ENCODE peak calls at places on chromosomes 6 and 20, in four cellular contexts. One of them, this sample, is unnamed.

GRCh38 chr20:34085544-34086040 is 26.5 kb downstream of the EIF2S2 start:
- DNase-seq in heart right ventricle: no peak
- DNase-seq in A549: no peak
- DNase-seq in CD4-positive, alpha-beta T cell: no peak
- DNase-seq in this sample: no peak

GRCh38 chr6:43947860-43948259 is 177.8 kb downstream of the VEGFA start:
- DNase-seq in heart right ventricle: no peak
- DNase-seq in A549: no peak
- DNase-seq in CD4-positive, alpha-beta T cell: no peak
- DNase-seq in this sample: no peak

GRCh38 chr20:47016068-47016664 is 121.5 kb downstream of the EYA2 start:
- DNase-seq in heart right ventricle: no peak
- DNase-seq in A549: no peak
- DNase-seq in CD4-positive, alpha-beta T cell: no peak
- DNase-seq in this sample: peak

GRCh38 chr6:40552926-40553325 is 34.2 kb downstream of the LRFN2 start:
- DNase-seq in heart right ventricle: no peak
- DNase-seq in A549: no peak
- DNase-seq in CD4-positive, alpha-beta T cell: no peak
- DNase-seq in this sample: no peak

GRCh38 chr6:37059344-37060194 is 54.1 kb downstream of the FGD2 start:
- DNase-seq in heart right ventricle: peak
- DNase-seq in A549: peak
- DNase-seq in CD4-positive, alpha-beta T cell: no peak
- DNase-seq in this sample: peak

GRCh38 chr20:21182832-21183563 is 57.1 kb downstream of the KIZ start:
- DNase-seq in heart right ventricle: no peak
- DNase-seq in A549: no peak
- DNase-seq in CD4-positive, alpha-beta T cell: no peak
- DNase-seq in this sample: no peak

GRCh38 chr20:2122921-2123320 is 21.3 kb downstream of the STK35 start:
- DNase-seq in heart right ventricle: no peak
- DNase-seq in A549: no peak
- DNase-seq in CD4-positive, alpha-beta T cell: no peak
- DNase-seq in this sample: no peak

GRCh38 chr6:20789162-20789561 is 254.9 kb downstream of the CDKAL1 start:
- DNase-seq in heart right ventricle: no peak
- DNase-seq in A549: no peak
- DNase-seq in CD4-positive, alpha-beta T cell: no peak
- DNase-seq in this sample: no peak

GRCh38 chr6:158047120-158047518 is 65.5 kb downstream of the SYNJ2 start:
- DNase-seq in heart right ventricle: no peak
- DNase-seq in A549: no peak
- DNase-seq in CD4-positive, alpha-beta T cell: peak
- DNase-seq in this sample: no peak

GRCh38 chr6:12290490-12290820 is 294 bp downstream of the EDN1 start:
- DNase-seq in heart right ventricle: no peak
- DNase-seq in A549: no peak
- DNase-seq in CD4-positive, alpha-beta T cell: no peak
- DNase-seq in this sample: no peak

GRCh38 chr6:39202166-39202565 is 27.1 kb downstream of the KCNK5 start:
- DNase-seq in heart right ventricle: no peak
- DNase-seq in A549: no peak
- DNase-seq in CD4-positive, alpha-beta T cell: no peak
- DNase-seq in this sample: no peak

GRCh38 chr6:53926505-53926904 is 131.7 kb downstream of the LRRC1 start:
- DNase-seq in heart right ventricle: no peak
- DNase-seq in A549: no peak
- DNase-seq in CD4-positive, alpha-beta T cell: no peak
- DNase-seq in this sample: no peak

GRCh38 chr6:37279366-37280134 is 21.6 kb upstream of the TMEM217 start:
- DNase-seq in heart right ventricle: no peak
- DNase-seq in A549: no peak
- DNase-seq in CD4-positive, alpha-beta T cell: no peak
- DNase-seq in this sample: no peak

GRCh38 chr20:6768228-6769185 is 1.0 kb downstream of the BMP2 start:
- DNase-seq in heart right ventricle: peak
- DNase-seq in A549: no peak
- DNase-seq in CD4-positive, alpha-beta T cell: no peak
- DNase-seq in this sample: peak

GRCh38 chr20:45039470-45039811 is 61.5 kb downstream of the KCNS1 start:
- DNase-seq in heart right ventricle: no peak
- DNase-seq in A549: no peak
- DNase-seq in CD4-positive, alpha-beta T cell: no peak
- DNase-seq in this sample: no peak

GRCh38 chr6:29886686-29887085 is 55.6 kb upstream of the HLA-A start:
- DNase-seq in heart right ventricle: no peak
- DNase-seq in A549: no peak
- DNase-seq in CD4-positive, alpha-beta T cell: no peak
- DNase-seq in this sample: no peak

GRCh38 chr20:16189371-16189770 is 383.9 kb downstream of the KIF16B start:
- DNase-seq in heart right ventricle: no peak
- DNase-seq in A549: no peak
- DNase-seq in CD4-positive, alpha-beta T cell: no peak
- DNase-seq in this sample: no peak

GRCh38 chr6:143339223-143339622 is 111.3 kb downstream of the ADAT2 start:
- DNase-seq in heart right ventricle: no peak
- DNase-seq in A549: no peak
- DNase-seq in CD4-positive, alpha-beta T cell: no peak
- DNase-seq in this sample: no peak

GRCh38 chr6:23006656-23007055 is 437.3 kb downstream of the HDGFL1 start:
- DNase-seq in heart right ventricle: no peak
- DNase-seq in A549: no peak
- DNase-seq in CD4-positive, alpha-beta T cell: no peak
- DNase-seq in this sample: no peak

GRCh38 chr6:23003671-23004598 is 434.6 kb downstream of the HDGFL1 start:
- DNase-seq in heart right ventricle: no peak
- DNase-seq in A549: no peak
- DNase-seq in CD4-positive, alpha-beta T cell: no peak
- DNase-seq in this sample: no peak

DNA sequence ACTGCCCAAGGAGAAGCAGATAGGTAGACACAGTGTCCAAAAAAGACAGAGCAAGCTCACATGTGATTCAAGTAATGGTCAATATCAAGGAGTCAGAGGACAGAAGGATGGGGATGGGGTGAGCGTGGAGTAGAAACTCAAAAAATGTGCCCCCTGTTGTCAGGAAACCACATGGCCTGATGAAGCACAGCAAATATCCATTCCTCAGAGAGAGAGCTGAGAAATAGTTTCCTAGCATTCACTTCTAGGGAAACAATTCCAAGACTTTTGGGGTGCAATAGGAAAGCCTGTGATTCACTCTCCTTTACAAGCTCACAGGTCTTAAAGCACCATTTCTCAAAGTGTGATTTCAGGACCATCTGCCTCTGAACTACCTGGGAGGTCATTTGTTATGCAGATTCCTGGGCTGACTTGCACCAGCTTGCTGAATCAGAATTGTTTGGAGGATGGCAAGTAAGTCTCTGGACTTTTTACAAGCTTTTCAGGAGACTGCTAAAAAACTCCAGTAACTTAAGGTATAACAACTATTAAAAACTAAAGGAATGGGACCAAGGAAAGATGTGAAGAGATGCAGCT is 432.8 kb downstream of the HDGFL1 start:
- DNase-seq in heart right ventricle: no peak
- DNase-seq in A549: no peak
- DNase-seq in CD4-positive, alpha-beta T cell: no peak
- DNase-seq in this sample: no peak
- TF ChIP-seq CTCF in heart right ventricle: no peak
- TF ChIP-seq CTCF in A549: no peak
- TF ChIP-seq CTCF in CD4-positive, alpha-beta T cell: no peak
- TF ChIP-seq CTCF in this sample: no peak

DNA sequence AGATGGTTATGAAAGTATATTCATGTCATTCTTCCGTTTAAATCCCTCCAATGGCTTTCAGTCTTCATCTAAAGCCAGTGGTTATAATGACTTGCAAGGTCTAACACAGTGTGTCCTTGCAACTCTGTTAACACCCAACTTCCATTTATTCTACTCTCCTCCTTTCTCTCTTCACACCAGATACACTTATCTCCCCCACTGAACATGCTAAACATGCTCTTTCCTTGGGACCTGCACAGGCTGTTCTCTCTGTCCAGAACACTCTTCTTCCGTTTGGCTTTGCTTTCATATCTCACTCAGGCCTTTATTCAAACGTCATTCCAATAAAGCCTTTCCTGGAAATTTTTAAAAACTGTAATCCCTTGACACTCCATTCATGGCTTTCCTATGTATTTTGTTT is 91.5 kb downstream of the EPHA7 start:
- DNase-seq in heart right ventricle: no peak
- DNase-seq in A549: no peak
- DNase-seq in CD4-positive, alpha-beta T cell: no peak
- DNase-seq in this sample: no peak
- TF ChIP-seq CTCF in heart right ventricle: no peak
- TF ChIP-seq CTCF in A549: no peak
- TF ChIP-seq CTCF in CD4-positive, alpha-beta T cell: no peak
- TF ChIP-seq CTCF in this sample: no peak

DNA sequence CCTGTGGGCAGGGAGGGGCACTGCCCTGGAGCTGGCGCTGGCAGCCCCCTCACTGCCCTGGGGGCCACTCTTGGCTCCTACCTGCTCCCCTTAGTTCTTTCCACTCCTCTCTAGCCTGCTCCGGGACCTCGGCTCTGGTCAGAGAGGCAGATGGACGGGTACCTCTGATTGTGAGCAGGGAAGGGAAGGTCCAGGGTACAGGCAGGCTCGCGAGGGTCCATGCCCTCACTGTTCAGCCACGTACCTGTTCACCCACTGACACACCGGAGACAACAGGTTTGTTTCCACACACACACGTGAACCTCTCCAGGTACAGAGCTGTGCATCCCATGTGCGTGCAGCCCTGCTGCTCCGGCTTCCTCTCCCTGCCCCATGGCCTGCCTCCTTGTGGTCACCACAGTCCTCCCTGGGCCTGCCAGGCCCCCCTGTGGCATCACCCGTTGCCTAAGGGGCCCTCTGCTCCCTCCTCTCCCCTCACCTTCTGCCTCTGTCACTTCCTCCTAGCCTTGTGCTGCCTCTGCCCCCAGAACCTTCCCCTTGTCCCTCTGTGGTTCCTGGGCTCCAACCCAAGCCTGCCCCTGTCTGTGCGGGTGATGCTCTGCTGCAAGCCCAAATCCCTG is 2.3 kb downstream of the EMILIN3 start:
- DNase-seq in heart right ventricle: no peak
- DNase-seq in A549: no peak
- DNase-seq in CD4-positive, alpha-beta T cell: no peak
- DNase-seq in this sample: no peak
- TF ChIP-seq CTCF in heart right ventricle: no peak
- TF ChIP-seq CTCF in A549: no peak
- TF ChIP-seq CTCF in CD4-positive, alpha-beta T cell: no peak
- TF ChIP-seq CTCF in this sample: no peak

DNA sequence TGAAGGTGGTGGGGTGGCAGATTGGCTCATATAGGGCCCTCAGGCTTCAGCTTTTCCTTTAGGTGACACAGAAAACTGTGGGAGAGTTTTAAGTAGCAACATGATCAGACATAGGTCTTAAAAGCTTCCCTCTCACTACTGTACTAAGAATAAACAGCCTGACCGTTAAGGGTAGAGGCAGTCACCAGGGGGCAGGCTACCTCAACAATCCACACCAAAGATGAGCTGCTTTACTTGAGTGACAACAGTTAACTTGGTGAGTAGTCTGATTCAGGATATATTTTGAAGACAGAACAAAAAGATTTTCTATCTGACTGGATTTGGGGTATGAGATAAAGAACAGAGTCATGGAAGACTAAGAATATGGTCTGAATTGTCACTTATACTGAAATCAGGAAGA is 193.1 kb upstream of the SHLD1 start:
- DNase-seq in heart right ventricle: peak
- DNase-seq in A549: peak
- DNase-seq in CD4-positive, alpha-beta T cell: peak
- DNase-seq in this sample: peak
- TF ChIP-seq CTCF in heart right ventricle: no peak
- TF ChIP-seq CTCF in A549: peak
- TF ChIP-seq CTCF in CD4-positive, alpha-beta T cell: peak
- TF ChIP-seq CTCF in this sample: peak

GRCh38 chr6:140671926-140672325 is 1297.5 kb upstream of the CITED2 start:
- DNase-seq in heart right ventricle: no peak
- DNase-seq in A549: no peak
- DNase-seq in CD4-positive, alpha-beta T cell: no peak
- DNase-seq in this sample: no peak
- TF ChIP-seq CTCF in heart right ventricle: no peak
- TF ChIP-seq CTCF in A549: no peak
- TF ChIP-seq CTCF in CD4-positive, alpha-beta T cell: no peak
- TF ChIP-seq CTCF in this sample: no peak

GRCh38 chr6:105886066-105886811 is 199.9 kb upstream of the PRDM1 start:
- DNase-seq in heart right ventricle: no peak
- DNase-seq in A549: no peak
- DNase-seq in CD4-positive, alpha-beta T cell: no peak
- DNase-seq in this sample: no peak

GRCh38 chr6:105889902-105890301 is 196.2 kb upstream of the PRDM1 start:
- DNase-seq in heart right ventricle: no peak
- DNase-seq in A549: no peak
- DNase-seq in CD4-positive, alpha-beta T cell: no peak
- DNase-seq in this sample: no peak

GRCh38 chr6:105883966-105884365 is 202.2 kb upstream of the PRDM1 start:
- DNase-seq in heart right ventricle: no peak
- DNase-seq in A549: no peak
- DNase-seq in CD4-positive, alpha-beta T cell: no peak
- DNase-seq in this sample: no peak

GRCh38 chr6:105884426-105884825 is 201.7 kb upstream of the PRDM1 start:
- DNase-seq in heart right ventricle: no peak
- DNase-seq in A549: no peak
- DNase-seq in CD4-positive, alpha-beta T cell: no peak
- DNase-seq in this sample: no peak

DNA sequence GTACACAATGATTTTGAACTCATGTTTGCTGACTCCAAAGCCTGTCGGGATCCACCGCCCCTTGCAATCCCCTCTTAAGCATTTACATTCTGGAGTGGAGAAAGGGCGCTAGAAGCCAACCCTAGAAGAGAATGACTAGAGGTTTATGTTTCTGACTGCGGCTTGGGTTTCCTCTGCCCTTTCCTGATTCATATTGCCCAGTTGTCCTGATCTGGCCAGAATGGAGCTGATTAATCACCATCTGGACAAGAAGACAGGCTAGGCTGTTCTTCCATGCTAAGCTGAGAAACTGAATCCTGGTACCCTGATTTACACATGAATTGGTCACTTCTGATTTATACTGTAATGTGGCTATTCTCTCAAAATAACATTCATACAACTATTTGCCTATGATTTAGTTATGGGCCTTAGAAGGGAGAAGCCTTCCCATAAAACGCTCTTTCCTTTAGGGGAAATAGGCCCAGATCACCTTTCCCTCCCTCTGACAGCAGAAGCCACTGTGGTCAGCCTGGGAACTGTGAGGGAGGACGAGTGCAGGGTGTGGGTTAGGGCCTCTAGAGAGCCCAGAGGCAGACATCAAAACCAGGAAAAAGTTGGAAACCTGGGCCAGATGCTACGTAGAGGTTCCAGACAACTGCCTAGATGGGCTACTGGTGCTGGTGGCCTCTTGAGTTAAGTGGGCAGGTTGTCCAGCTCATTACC is 199.2 kb upstream of the PRDM1 start:
- DNase-seq in heart right ventricle: no peak
- DNase-seq in A549: no peak
- DNase-seq in CD4-positive, alpha-beta T cell: no peak
- DNase-seq in this sample: no peak
- TF ChIP-seq CTCF in heart right ventricle: no peak
- TF ChIP-seq CTCF in A549: no peak
- TF ChIP-seq CTCF in CD4-positive, alpha-beta T cell: no peak
- TF ChIP-seq CTCF in this sample: no peak